ENCODE peak calls at places on chromosomes 4 and X, in eight cellular contexts. Z is cardiac muscle cell, A is OCI-LY7, T is brain microvascular endothelial cell, L is upper lobe of right lung, Q is testis, W is neural crest cell, S is cardiac fibroblast. V is an unnamed sample.

GRCh38 chr4:144056800-144057199 is 37.6 kb upstream of the GYPB start:
- DNase-seq in Z (no peak), A (no peak), T (no peak), L (no peak), Q (no peak), W (no peak), S (no peak), V (no peak)

GRCh38 chr4:190020790-190021717 is 6.0 kb downstream of the FRG2 start:
- DNase-seq in Z (peak; percentile 54), A (no peak), T (no peak), L (peak; percentile 74), Q (peak; percentile 63), W (no peak), S (peak; percentile 40), V (no peak)

GRCh38 chr4:96675916-96676315 is 836.0 kb downstream of the PDHA2 start:
- DNase-seq in Z (peak; percentile 32), A (no peak), T (peak; percentile 59), L (no peak), Q (no peak), W (no peak), S (peak; percentile 12), V (no peak)

GRCh38 chr4:109574931-109575804 is 15.1 kb downstream of the MCUB start:
- DNase-seq in Z (no peak), A (no peak), T (no peak), L (no peak), Q (no peak), W (no peak), S (no peak), V (no peak)

GRCh38 chr4:74364649-74365491 is at the start of gene EREG:
- DNase-seq in Z (peak; percentile 62), A (no peak), T (peak; percentile 90), L (peak; percentile 67), Q (peak; percentile 15), W (peak; percentile 45), S (peak; percentile 55), V (no peak)

GRCh38 chrX:70470850-70471289 is 26.2 kb downstream of the DLG3 start:
- DNase-seq in Z (no peak), A (no peak), T (no peak), L (no peak), Q (no peak), W (no peak), S (no peak), V (no peak)

GRCh38 chr4:106369456-106370060 is 980 bp upstream of the GIMD1 start:
- DNase-seq in Z (peak; percentile 84), A (peak; percentile 64), T (peak; percentile 75), L (no peak), Q (peak; percentile 60), W (peak; percentile 20), S (peak; percentile 83), V (no peak)

GRCh38 chrX:155048997-155049619 is 21.8 kb downstream of the CMC4 start:
- DNase-seq in Z (peak; percentile 74), A (peak; percentile 48), T (peak; percentile 43), L (no peak), Q (peak; percentile 70), W (peak; percentile 44), S (peak; percentile 73), V (no peak)

GRCh38 chr4:88517825-88518224 is 5.8 kb downstream of the PYURF start:
- DNase-seq in Z (no peak), A (no peak), T (no peak), L (no peak), Q (no peak), W (no peak), S (no peak), V (no peak)

GRCh38 chr4:40455340-40455902 is 120.3 kb downstream of the CHRNA9 start:
- DNase-seq in Z (peak; percentile 47), A (no peak), T (no peak), L (peak; percentile 75), Q (no peak), W (no peak), S (peak; percentile 11), V (no peak)

GRCh38 chrX:154738013-154738738 is 12.7 kb downstream of the GAB3 start:
- DNase-seq in Z (peak; percentile 84), A (no peak), T (peak; percentile 82), L (no peak), Q (peak; percentile 44), W (no peak), S (peak; percentile 84), V (no peak)

GRCh38 chrX:26783512-26784225 is 567.7 kb downstream of the MAGEB5 start:
- DNase-seq in Z (peak; percentile 6), A (peak; percentile 62), T (peak; percentile 5), L (no peak), Q (peak; percentile 48), W (peak; percentile 26), S (peak; percentile 42), V (no peak)

GRCh38 chr4:1763550-1764080 is 29.5 kb upstream of the FGFR3 start:
- DNase-seq in Z (peak; percentile 62), A (peak; percentile 36), T (peak; percentile 25), L (no peak), Q (peak; percentile 52), W (no peak), S (peak; percentile 54), V (no peak)

GRCh38 chr4:77695769-77696168 is 90.1 kb downstream of the CXCL13 start:
- DNase-seq in Z (peak; percentile 95), A (no peak), T (peak; percentile 93), L (no peak), Q (no peak), W (no peak), S (peak; percentile 88), V (no peak)

GRCh38 chr4:77701111-77701510 is 95.5 kb downstream of the CXCL13 start:
- DNase-seq in Z (no peak), A (no peak), T (no peak), L (no peak), Q (no peak), W (no peak), S (no peak), V (no peak)

GRCh38 chr4:77697860-77698599 is 92.4 kb downstream of the CXCL13 start:
- DNase-seq in Z (peak; percentile 88), A (peak; percentile 31), T (peak; percentile 68), L (no peak), Q (peak; percentile 18), W (no peak), S (peak; percentile 85), V (no peak)

GRCh38 chr4:77699731-77700210 is 94.2 kb downstream of the CXCL13 start:
- DNase-seq in Z (peak; percentile 89), A (peak; percentile 9), T (peak; percentile 83), L (no peak), Q (no peak), W (peak; percentile 25), S (peak; percentile 78), V (no peak)
- TF ChIP-seq CTCF in Z (peak; percentile 36), A (peak; percentile 23), T (peak; percentile 55), L (no peak), Q (no peak), W (peak; percentile 25), S (peak; percentile 39), V (no peak)

GRCh38 chrX:25277574-25277973 is 261.8 kb upstream of the ARX start:
- DNase-seq in Z (no peak), A (no peak), T (no peak), L (no peak), Q (no peak), W (no peak), S (no peak), V (no peak)

GRCh38 chrX:25278341-25278740 is 262.6 kb upstream of the ARX start:
- DNase-seq in Z (no peak), A (no peak), T (no peak), L (no peak), Q (no peak), W (no peak), S (no peak), V (no peak)

DNA sequence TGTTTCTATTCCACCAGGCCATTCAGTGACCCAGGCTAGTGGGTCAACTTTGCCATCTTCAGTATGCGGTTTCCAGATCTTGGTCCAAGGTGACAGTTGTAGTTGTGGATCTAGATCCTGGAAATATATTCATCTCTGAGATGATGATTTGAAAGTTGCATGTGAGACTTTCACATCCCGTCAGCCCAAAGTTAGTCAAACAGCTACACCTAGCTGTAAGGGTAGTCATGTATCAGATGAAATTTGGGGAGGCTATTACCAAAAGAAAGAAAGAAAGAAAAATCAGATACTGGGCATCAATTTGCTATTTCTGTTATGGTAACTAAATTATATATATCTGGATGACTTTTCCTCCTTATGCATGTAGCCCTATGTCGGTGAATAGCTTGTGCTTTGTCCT is 259.4 kb upstream of the ARX start:
- DNase-seq in Z (no peak), A (no peak), T (no peak), L (no peak), Q (no peak), W (no peak), S (no peak), V (no peak)
- TF ChIP-seq CTCF in Z (no peak), A (no peak), T (no peak), L (no peak), Q (no peak), W (no peak), S (no peak), V (no peak)

GRCh38 chr4:61740950-61741638 is 541.0 kb downstream of the ADGRL3 start:
- DNase-seq in Z (peak; percentile 33), A (no peak), T (no peak), L (no peak), Q (no peak), W (no peak), S (peak; percentile 33), V (no peak)
- TF ChIP-seq CTCF in Z (no peak), A (no peak), T (peak; percentile 35), L (peak; percentile 8), Q (no peak), W (no peak), S (peak; percentile 28), V (no peak)

GRCh38 chr4:26062221-26062620 is 148.2 kb downstream of the SMIM20 start:
- DNase-seq in Z (no peak), A (no peak), T (no peak), L (no peak), Q (no peak), W (no peak), S (peak; percentile 8), V (no peak)

GRCh38 chr4:26059391-26060154 is 145.6 kb downstream of the SMIM20 start:
- DNase-seq in Z (no peak), A (no peak), T (no peak), L (no peak), Q (no peak), W (no peak), S (no peak), V (no peak)

GRCh38 chr4:26060286-26060685 is 146.3 kb downstream of the SMIM20 start:
- DNase-seq in Z (no peak), A (no peak), T (peak; percentile 48), L (no peak), Q (no peak), W (no peak), S (no peak), V (no peak)

GRCh38 chr4:26058537-26058936 is 144.5 kb downstream of the SMIM20 start:
- DNase-seq in Z (no peak), A (no peak), T (no peak), L (no peak), Q (no peak), W (no peak), S (peak; percentile 11), V (no peak)

DNA sequence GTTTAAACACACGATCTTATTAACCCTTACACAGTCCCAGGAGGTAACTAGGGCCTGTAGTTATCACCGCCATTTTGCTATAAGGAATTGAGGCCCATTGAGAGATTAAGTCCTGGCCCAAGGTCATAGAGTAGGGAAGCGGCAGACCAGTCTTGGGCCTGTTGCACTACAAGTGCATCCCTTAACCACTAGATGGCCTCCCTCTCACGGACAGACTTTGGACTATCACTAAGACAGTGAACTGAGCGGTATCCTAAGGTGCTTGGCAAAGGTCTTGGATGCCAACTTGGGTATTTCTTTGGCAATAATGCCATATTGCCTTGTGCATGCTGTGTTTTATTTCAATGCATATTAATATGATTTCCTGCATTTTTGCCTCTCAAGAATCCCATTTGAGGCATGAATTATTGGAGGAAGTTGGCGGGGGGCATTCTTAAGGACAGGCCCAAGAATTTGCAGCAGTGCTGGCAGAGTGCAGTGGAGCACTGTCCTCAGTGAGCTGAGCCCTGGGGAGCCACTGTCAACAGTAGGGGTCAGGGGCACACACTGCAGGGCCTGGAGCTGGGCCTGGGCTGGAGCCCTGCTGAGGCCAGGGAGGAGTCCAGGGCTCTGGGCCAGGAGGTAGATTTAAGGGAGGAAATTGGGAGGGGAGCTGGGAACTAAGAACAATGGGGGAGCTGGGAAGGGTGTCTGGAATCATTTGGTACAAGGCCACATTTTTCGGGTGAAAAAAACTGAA is 147.4 kb downstream of the SMIM20 start:
- DNase-seq in Z (peak; percentile 60), A (peak; percentile 53), T (peak; percentile 29), L (no peak), Q (peak; percentile 57), W (no peak), S (peak; percentile 59), V (no peak)
- TF ChIP-seq CTCF in Z (peak; percentile 68), A (peak; percentile 79), T (peak; percentile 81), L (peak; percentile 50), Q (peak; percentile 28), W (peak; percentile 67), S (peak; percentile 75), V (no peak)